ENCODE peak calls at places on chromosomes 1 and 21, in five cellular contexts. L is Panc1, V is HepG2, P is adrenal gland, S is left lung. X is an unnamed sample.
A peak's percentile ranks its signal among the peaks of the same experiment; 100 is the strongest.

GRCh38 chr1:118333601-118334241 is 148.7 kb upstream of the SPAG17 start:
- DNase-seq in L (no peak), P (no peak), V (no peak), S (no peak), X (no peak)

GRCh38 chr1:183039985-183040447 is 16.8 kb downstream of the LAMC1 start:
- DNase-seq in P (no peak), L (no peak), S (no peak), V (no peak), X (no peak)

GRCh38 chr1:95145493-95145892 is 28.3 kb downstream of the TLCD4 start:
- DNase-seq in L (no peak), V (no peak), P (no peak), S (no peak), X (no peak)

GRCh38 chr1:145782166-145783099 is 41.5 kb downstream of the RNF115 start:
- DNase-seq in L (peak; percentile 94), S (no peak), P (no peak), V (peak; percentile 69), X (no peak)

GRCh38 chr1:1858382-1859086 is 32.4 kb downstream of the GNB1 start:
- DNase-seq in L (no peak), P (peak; percentile 94), V (peak; percentile 62), S (no peak), X (peak; percentile 67)

GRCh38 chr1:215992620-215993019 is 425.5 kb downstream of the KCTD3 start:
- DNase-seq in S (no peak), P (no peak), V (peak; percentile 1), L (no peak), X (no peak)

GRCh38 chr1:208308221-208308620 is 64.0 kb upstream of the PLXNA2 start:
- DNase-seq in V (no peak), P (no peak), S (no peak), L (no peak), X (no peak)

GRCh38 chr1:9842781-9843575 is 19.2 kb upstream of the CLSTN1 start:
- DNase-seq in L (no peak), S (no peak), V (no peak), P (no peak), X (no peak)

GRCh38 chr1:1230656-1231399 is 973 bp downstream of the SDF4 start:
- DNase-seq in L (no peak), S (no peak), V (peak; percentile 60), P (no peak), X (peak; percentile 64)

GRCh38 chr1:110617116-110617515 is 11.0 kb upstream of the KCNA2 start:
- DNase-seq in L (no peak), P (no peak), V (no peak), S (no peak), X (no peak)

GRCh38 chr1:45929257-45929687 is 125.9 kb downstream of the MAST2 start:
- DNase-seq in L (peak; percentile 55), V (peak; percentile 26), P (no peak), S (no peak), X (no peak)

GRCh38 chr1:184513966-184514365 is 127.1 kb downstream of the C1orf21 start:
- DNase-seq in P (peak; percentile 87), V (no peak), S (no peak), L (no peak), X (no peak)

GRCh38 chr1:209583408-209583807 is at the start of gene CAMK1G:
- DNase-seq in L (no peak), S (no peak), V (no peak), P (peak; percentile 66), X (no peak)

GRCh38 chr1:156961709-156962108 is 41.3 kb downstream of the LRRC71 start:
- DNase-seq in S (no peak), P (no peak), L (no peak), V (no peak), X (no peak)

GRCh38 chr1:16256478-16256877 is 19.5 kb upstream of the CPLANE2 start:
- DNase-seq in V (no peak), L (no peak), S (no peak), P (no peak), X (no peak)

GRCh38 chr1:43329995-43330751 is 7.4 kb upstream of the MPL start:
- DNase-seq in L (no peak), V (no peak), P (peak; percentile 68), S (peak; percentile 65), X (peak; percentile 39)

GRCh38 chr1:175887981-175888428 is 144.6 kb upstream of the TNR start:
- DNase-seq in L (peak; percentile 12), P (peak; percentile 84), V (peak; percentile 45), S (no peak), X (peak; percentile 45)

GRCh38 chr1:220552672-220553258 is 24.8 kb downstream of the MARK1 start:
- DNase-seq in P (no peak), V (no peak), S (no peak), L (no peak), X (no peak)

GRCh38 chr1:175591083-175591743 is 152.2 kb downstream of the TNR start:
- DNase-seq in L (no peak), S (no peak), P (peak; percentile 54), V (no peak), X (no peak)

GRCh38 chr1:230798187-230798484 is 50.9 kb downstream of the CAPN9 start:
- DNase-seq in P (no peak), V (no peak), S (no peak), L (no peak), X (no peak)

GRCh38 chr1:43315481-43315880 is 14.7 kb downstream of the TIE1 start:
- DNase-seq in L (no peak), S (no peak), V (no peak), P (no peak), X (no peak)

GRCh38 chr1:160993544-160993943 is 27.4 kb downstream of the F11R start:
- DNase-seq in V (peak; percentile 33), S (no peak), P (no peak), L (peak; percentile 35), X (no peak)

GRCh38 chr1:233281711-233282581 is 13.6 kb downstream of the PCNX2 start:
- DNase-seq in L (no peak), V (no peak), S (no peak), P (no peak), X (no peak)

GRCh38 chr21:28632718-28633408 is 359.8 kb downstream of the LTN1 start:
- DNase-seq in V (no peak), P (no peak), L (no peak), S (no peak), X (no peak)

GRCh38 chr1:202811296-202812175 is 782 bp downstream of the PCAT6 start:
- DNase-seq in V (peak; percentile 29), P (peak; percentile 52), L (no peak), S (peak; percentile 84), X (no peak)

GRCh38 chr1:202810615-202811295 is at the start of gene PCAT6:
- DNase-seq in S (peak; percentile 98), L (peak; percentile 58), V (peak; percentile 88), P (peak; percentile 98), X (peak; percentile 96)

GRCh38 chr1:202815120-202815519 is 4.4 kb downstream of the PCAT6 start:
- DNase-seq in S (no peak), L (no peak), P (peak; percentile 30), V (peak; percentile 18), X (no peak)

GRCh38 chr1:202810193-202810614 is 550 bp upstream of the PCAT6 start:
- DNase-seq in L (no peak), S (no peak), V (no peak), P (no peak), X (no peak)

GRCh38 chr1:202812176-202813026 is 1.6 kb downstream of the PCAT6 start:
- DNase-seq in L (no peak), V (peak; percentile 6), S (no peak), P (peak; percentile 46), X (no peak)
- H3K4me3 ChIP-seq in L (no peak overlapping the region), V (peak overlapping the region; percentile 95), S (no peak overlapping the region), P (no peak overlapping the region), X (no peak overlapping the region)

DNA sequence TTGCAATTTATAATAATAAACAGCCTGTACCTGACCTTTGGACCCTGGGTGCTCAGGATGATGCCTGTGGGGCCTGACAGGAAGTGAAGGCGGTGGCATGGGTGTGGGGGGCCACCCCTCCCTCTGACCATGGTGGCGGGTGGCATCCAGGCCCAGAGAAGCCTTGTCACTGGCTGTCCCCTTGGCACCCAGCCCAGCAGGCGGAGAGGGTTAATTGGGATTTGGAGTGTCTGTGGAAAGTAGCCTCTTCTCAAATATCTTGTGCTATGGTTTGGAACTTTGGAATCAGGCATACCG is 20.5 kb downstream of the SOX13 start:
- DNase-seq in L (no peak), S (peak; percentile 36), V (peak; percentile 77), P (no peak), X (peak; percentile 52)
- H3K4me1 ChIP-seq in L (peaks cover 36% of the 10 kb centered on the region), S (peaks cover 15% of the 10 kb centered on the region), V (peaks cover 74% of the 10 kb centered on the region), P (peaks cover 12% of the 10 kb centered on the region), X (peaks cover 35% of the 10 kb centered on the region)

GRCh38 chr1:167447521-167448136 is 70.7 kb downstream of the CD247 start:
- DNase-seq in P (no peak), L (peak; percentile 41), V (no peak), S (no peak), X (no peak)
- H3K4me3 ChIP-seq in P (no peak overlapping the region), L (no peak overlapping the region), V (peak overlapping the region; percentile 31), S (peak overlapping the region; percentile 8), X (no peak overlapping the region)

GRCh38 chr21:36700961-36701911 is 2.3 kb downstream of the SIM2 start:
- DNase-seq in V (no peak), S (peak; percentile 69), L (no peak), P (peak; percentile 35), X (no peak)

GRCh38 chr21:36703123-36703522 is 4.2 kb downstream of the SIM2 start:
- DNase-seq in L (no peak), P (no peak), V (no peak), S (no peak), X (no peak)

GRCh38 chr21:36700295-36700960 is 1.5 kb downstream of the SIM2 start:
- DNase-seq in V (no peak), P (no peak), S (no peak), L (no peak), X (no peak)

GRCh38 chr21:36702622-36702968 is 3.7 kb downstream of the SIM2 start:
- DNase-seq in V (no peak), L (no peak), S (no peak), P (peak; percentile 30), X (no peak)

GRCh38 chr21:36701912-36702621 is 3.2 kb downstream of the SIM2 start:
- DNase-seq in S (no peak), L (no peak), V (no peak), P (peak; percentile 15), X (no peak)
- H3K4me1 ChIP-seq in S (peaks cover 17% of the 10 kb centered on the region), L (peaks cover 12% of the 10 kb centered on the region), V (peaks cover 10% of the 10 kb centered on the region), P (peaks cover 17% of the 10 kb centered on the region), X (no peaks in the 10 kb centered on the region)

X was measured in right lobe of liver.